ENCODE peak calls at places on chromosomes 4 and X, in ten cellular contexts. P is upper lobe of left lung; C is hippocampal formation; T is activated CD4-positive, CD25-positive, alpha-beta regulatory T cell treated with anti-CD3 and anti-CD28 coated beads, Interleukin-2, amount 50 U/mL, for 72 hours; Z is endothelial cell; Y is glutamatergic neuron; Q is ascending aorta; H is mesendoderm; O is KG1; J is activated CD4-positive, alpha-beta T cell treated with anti-CD3 and anti-CD28 coated beads for 1 hour. I is an unnamed sample.

GRCh38 chr4:73740353-73740778 is at the start of gene CXCL8:
- DNase-seq in P (no peak), C (no peak), T (no peak), Z (no peak), Y (no peak), Q (no peak), H (peak; percentile 13), O (peak; percentile 54), J (no peak), I (peak; percentile 56)

GRCh38 chr4:81418572-81418971 is 53.1 kb downstream of the RASGEF1B start:
- DNase-seq in P (no peak), C (no peak), T (no peak), Z (no peak), Y (no peak), Q (no peak), H (no peak), O (no peak), J (no peak), I (no peak)

GRCh38 chrX:41718481-41719245 is 5.3 kb upstream of the GPR82 start:
- DNase-seq in P (no peak), C (peak; percentile 44), T (no peak), Z (no peak), Y (no peak), Q (no peak), H (peak; percentile 96), O (no peak), J (no peak), I (no peak)

GRCh38 chr4:111204807-111205206 is 581.9 kb upstream of the PITX2 start:
- DNase-seq in P (no peak), C (no peak), T (no peak), Z (no peak), Y (no peak), Q (no peak), H (no peak), O (no peak), J (no peak), I (no peak)

GRCh38 chrX:123990169-123990568 is 28.7 kb downstream of the STAG2 start:
- DNase-seq in P (no peak), C (no peak), T (no peak), Z (no peak), Y (no peak), Q (no peak), H (no peak), O (no peak), J (no peak), I (no peak)

GRCh38 chr4:124806403-124806802 is 93.9 kb upstream of the ANKRD50 start:
- DNase-seq in P (no peak), C (no peak), T (no peak), Z (no peak), Y (no peak), Q (no peak), H (peak; percentile 65), O (no peak), J (no peak), I (no peak)

GRCh38 chrX:44456685-44457084 is 86.0 kb downstream of the FUNDC1 start:
- DNase-seq in P (no peak), C (no peak), T (no peak), Z (no peak), Y (no peak), Q (no peak), H (no peak), O (no peak), J (no peak), I (no peak)

GRCh38 chrX:48919947-48920712 is 1.3 kb upstream of the PIM2 start:
- DNase-seq in P (no peak), C (no peak), T (no peak), Z (no peak), Y (no peak), Q (no peak), H (no peak), O (no peak), J (no peak), I (no peak)

GRCh38 chr4:158936238-158936637 is 166.6 kb upstream of the RAPGEF2 start:
- DNase-seq in P (no peak), C (peak; percentile 35), T (no peak), Z (no peak), Y (no peak), Q (no peak), H (no peak), O (no peak), J (no peak), I (no peak)

GRCh38 chr4:143397887-143398286 is 61.2 kb downstream of the GAB1 start:
- DNase-seq in P (no peak), C (no peak), T (no peak), Z (no peak), Y (no peak), Q (no peak), H (no peak), O (no peak), J (no peak), I (no peak)

GRCh38 chr4:128461300-128462103 is 173.9 kb upstream of the PGRMC2 start:
- DNase-seq in P (no peak), C (no peak), T (no peak), Z (no peak), Y (no peak), Q (no peak), H (peak; percentile 43), O (no peak), J (no peak), I (peak; percentile 84)

GRCh38 chr4:7747062-7747385 is 192.6 kb downstream of the AFAP1 start:
- DNase-seq in P (no peak), C (no peak), T (no peak), Z (no peak), Y (no peak), Q (peak; percentile 70), H (no peak), O (no peak), J (no peak), I (no peak)

GRCh38 chr4:7343353-7343655 is 91.4 kb downstream of the PSAPL1 start:
- DNase-seq in P (no peak), C (no peak), T (no peak), Z (no peak), Y (no peak), Q (no peak), H (no peak), O (no peak), J (no peak), I (no peak)

GRCh38 chrX:2516612-2517011 is 15.8 kb upstream of the DHRSX start:
- DNase-seq in P (no peak), C (no peak), T (no peak), Z (no peak), Y (no peak), Q (peak; percentile 28), H (no peak), O (no peak), J (no peak), I (no peak)

GRCh38 chr4:14790487-14790886 is 211.8 kb upstream of the CPEB2 start:
- DNase-seq in P (no peak), C (no peak), T (no peak), Z (no peak), Y (no peak), Q (no peak), H (no peak), O (no peak), J (no peak), I (no peak)

GRCh38 chr4:28686618-28687017 is 1826.0 kb downstream of the STIM2 start:
- DNase-seq in P (no peak), C (peak; percentile 51), T (no peak), Z (peak; percentile 69), Y (peak; percentile 72), Q (no peak), H (peak; percentile 80), O (no peak), J (no peak), I (no peak)

GRCh38 chr4:5720980-5721379 is 10.0 kb downstream of the EVC start:
- DNase-seq in P (no peak), C (no peak), T (no peak), Z (no peak), Y (no peak), Q (no peak), H (no peak), O (no peak), J (no peak), I (no peak)

GRCh38 chr4:48047896-48048295 is 31.3 kb downstream of the NIPAL1 start:
- DNase-seq in P (no peak), C (no peak), T (no peak), Z (no peak), Y (no peak), Q (no peak), H (peak; percentile 60), O (no peak), J (no peak), I (no peak)

GRCh38 chr4:41572414-41572986 is 34.5 kb downstream of the LIMCH1 start:
- DNase-seq in P (no peak), C (no peak), T (no peak), Z (no peak), Y (no peak), Q (no peak), H (peak; percentile 13), O (no peak), J (no peak), I (no peak)

GRCh38 chrX:623599-624323 is 6.8 kb upstream of the SHOX start:
- DNase-seq in P (peak; percentile 79), C (no peak), T (no peak), Z (no peak), Y (peak; percentile 54), Q (no peak), H (peak; percentile 70), O (no peak), J (no peak), I (no peak)

GRCh38 chrX:11438767-11439166 is 145.6 kb downstream of the AMELX start:
- DNase-seq in P (no peak), C (no peak), T (no peak), Z (no peak), Y (no peak), Q (no peak), H (no peak), O (no peak), J (no peak), I (no peak)

GRCh38 chr4:25131925-25132324 is 28.3 kb downstream of the SEPSECS start:
- DNase-seq in P (no peak), C (no peak), T (no peak), Z (no peak), Y (no peak), Q (no peak), H (peak; percentile 90), O (no peak), J (no peak), I (no peak)

GRCh38 chrX:63784346-63784901 is 590 bp downstream of the ARHGEF9 start:
- DNase-seq in P (no peak), C (no peak), T (no peak), Z (no peak), Y (peak; percentile 14), Q (no peak), H (peak; percentile 0), O (no peak), J (no peak), I (no peak)

GRCh38 chr4:31660916-31661315 is 940.7 kb downstream of the PCDH7 start:
- DNase-seq in P (no peak), C (no peak), T (no peak), Z (no peak), Y (no peak), Q (no peak), H (no peak), O (no peak), J (no peak), I (no peak)

GRCh38 chr4:3328814-3329663 is 36.2 kb downstream of the RGS12 start:
- DNase-seq in P (no peak), C (no peak), T (no peak), Z (no peak), Y (no peak), Q (no peak), H (no peak), O (no peak), J (no peak), I (no peak)

GRCh38 chrX:2325076-2325784 is 175.5 kb downstream of the DHRSX start:
- DNase-seq in P (no peak), C (no peak), T (peak; percentile 45), Z (no peak), Y (no peak), Q (peak; percentile 90), H (no peak), O (no peak), J (no peak), I (peak; percentile 65)

GRCh38 chr4:139492429-139492828 is 38.5 kb downstream of the RAB33B start:
- DNase-seq in P (no peak), C (no peak), T (no peak), Z (no peak), Y (no peak), Q (no peak), H (peak; percentile 64), O (no peak), J (no peak), I (no peak)

GRCh38 chrX:71666240-71667223 is 814 bp upstream of the LOC101059915 start:
- DNase-seq in P (peak; percentile 40), C (no peak), T (no peak), Z (no peak), Y (no peak), Q (no peak), H (peak; percentile 5), O (no peak), J (no peak), I (no peak)